ENCODE peak calls at places on chromosomes 2 and 18, in four cellular contexts. N is hepatocyte, X is right lobe of liver, T is astrocyte of the spinal cord. E is an unnamed sample.

GRCh38 chr2:204110250-204111183 is 174.0 kb downstream of the ICOS start:
- DNase-seq in T (peak), N (no peak), X (no peak), E (peak)

GRCh38 chr2:229335877-229336346 is 64.8 kb upstream of the PID1 start:
- DNase-seq in X (no peak), T (no peak), N (no peak), E (no peak)

GRCh38 chr18:47953471-47953931 is 23.0 kb upstream of the SMAD2 start:
- DNase-seq in N (no peak), T (peak), X (no peak), E (peak)

GRCh38 chr18:57209697-57210096 is 62.8 kb downstream of the BOD1L2 start:
- DNase-seq in X (no peak), N (no peak), T (no peak), E (no peak)

GRCh38 chr2:24315669-24316068 is 44.7 kb downstream of the ITSN2 start:
- DNase-seq in N (no peak), X (no peak), T (no peak), E (no peak)

GRCh38 chr2:2057125-2057721 is 273.9 kb downstream of the MYT1L start:
- DNase-seq in N (peak), T (peak), X (peak), E (peak)

GRCh38 chr2:120239488-120240287 is 13.0 kb upstream of the RALB start:
- DNase-seq in N (peak), X (no peak), T (peak), E (peak)

GRCh38 chr2:44997948-44998347 is 11.3 kb downstream of the SIX2 start:
- DNase-seq in N (no peak), T (no peak), X (no peak), E (peak)

GRCh38 chr2:46651363-46652099 is 172.2 kb downstream of the TMEM247 start:
- DNase-seq in N (peak), T (no peak), X (no peak), E (peak)

GRCh38 chr2:232523682-232524597 is 2.0 kb upstream of the CHRND start:
- DNase-seq in X (no peak), T (peak), N (peak), E (peak)

GRCh38 chr2:195404650-195405049 is 252.4 kb upstream of the SLC39A10 start:
- DNase-seq in N (no peak), T (no peak), X (no peak), E (peak)

GRCh38 chr2:201909961-201910361 is 103.6 kb downstream of the CDK15 start:
- DNase-seq in T (peak), X (no peak), N (peak), E (peak)

GRCh38 chr18:23690505-23691068 is 1.3 kb downstream of the LAMA3 start:
- DNase-seq in T (no peak), N (no peak), X (no peak), E (no peak)

GRCh38 chr18:23689031-23689615 is at the start of gene LAMA3:
- DNase-seq in T (peak), N (peak), X (peak), E (peak)

GRCh38 chr18:23688528-23688927 is 725 bp upstream of the LAMA3 start:
- DNase-seq in X (no peak), N (no peak), T (no peak), E (no peak)

GRCh38 chr18:23693849-23694248 is 4.6 kb downstream of the LAMA3 start:
- DNase-seq in T (no peak), X (no peak), N (peak), E (no peak)

DNA sequence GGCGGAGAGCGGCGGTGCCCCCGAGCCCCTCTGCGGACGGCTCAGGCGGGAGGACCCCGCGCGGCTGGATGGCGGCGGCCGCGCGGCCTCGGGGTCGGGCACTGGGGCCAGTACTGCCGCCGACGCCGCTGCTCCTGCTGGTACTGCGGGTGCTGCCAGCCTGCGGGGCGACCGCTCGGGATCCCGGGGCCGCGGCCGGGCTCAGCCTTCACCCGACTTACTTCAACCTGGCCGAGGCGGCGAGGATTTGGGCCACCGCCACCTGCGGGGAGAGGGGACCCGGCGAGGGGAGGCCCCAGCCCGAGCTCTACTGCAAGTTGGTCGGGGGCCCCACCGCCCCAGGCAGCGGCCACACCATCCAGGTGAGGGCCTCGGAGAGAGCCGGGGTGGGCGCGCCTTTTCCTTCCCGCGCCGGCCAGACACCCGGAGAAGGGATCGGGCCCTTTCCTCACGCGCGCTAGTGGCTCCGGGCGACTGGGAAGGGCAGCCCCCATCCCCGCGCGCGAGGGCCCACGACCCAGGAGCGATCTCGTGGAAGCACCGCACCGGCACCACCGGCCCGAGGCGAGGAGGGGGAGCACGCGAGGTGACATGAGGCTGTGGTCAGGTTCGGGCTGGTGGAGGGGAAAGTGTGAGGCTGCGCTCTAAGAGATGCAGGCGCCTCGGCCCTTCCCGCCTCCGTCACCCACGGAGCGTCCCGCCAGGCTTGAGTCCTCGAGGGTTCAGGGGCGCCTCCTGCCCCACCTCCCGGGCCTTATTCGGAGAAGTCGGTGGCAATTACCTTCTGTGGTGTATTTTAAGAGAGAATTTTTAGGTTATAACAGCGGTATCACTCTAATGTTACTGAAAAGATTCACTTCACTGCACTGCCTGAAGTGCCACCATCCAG is 607 bp downstream of the LAMA3 start:
- DNase-seq in X (peak), N (peak), T (no peak), E (no peak)
- H3K4me3 ChIP-seq in X (peak), N (peak), T (peak), E (peak)

DNA sequence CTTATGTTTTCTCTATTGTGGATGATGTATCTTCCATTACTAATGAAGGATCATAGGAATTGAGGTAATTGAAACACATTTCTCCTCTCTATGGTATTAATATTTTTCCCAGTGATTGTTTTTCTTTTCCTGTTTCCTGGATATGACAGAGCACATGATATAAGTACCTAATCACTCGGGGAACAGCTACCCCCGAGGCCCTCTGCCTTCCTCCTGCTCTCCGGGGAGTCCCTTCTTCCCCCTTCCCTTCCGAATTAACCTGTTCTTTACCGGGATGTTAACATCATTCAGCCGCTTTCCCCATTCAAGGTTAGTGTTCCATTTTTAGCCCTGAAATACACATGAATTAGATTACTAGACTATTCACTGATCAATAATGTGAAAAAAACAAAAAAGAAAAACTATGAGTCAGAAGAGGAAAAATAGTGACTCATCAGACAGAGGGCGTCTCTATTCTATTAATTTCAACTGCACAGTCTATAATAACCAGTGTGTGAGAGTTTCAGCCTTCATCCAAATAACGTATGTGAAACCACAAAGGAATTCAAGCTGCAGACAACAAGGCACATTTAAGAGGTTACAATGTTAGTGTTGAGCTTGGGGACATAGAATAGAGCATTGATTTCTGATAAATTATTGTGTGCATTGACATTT is 450.8 kb downstream of the DLGAP1 start:
- DNase-seq in N (no peak), T (peak), X (no peak), E (peak)
- TF ChIP-seq CTCF in N (no peak), T (no peak), X (no peak), E (no peak)

GRCh38 chr2:74441111-74441689 is 537 bp downstream of the RTKN start:
- DNase-seq in N (no peak), T (no peak), X (no peak), E (no peak)

GRCh38 chr2:74438248-74438647 is 3.5 kb downstream of the RTKN start:
- DNase-seq in T (no peak), X (no peak), N (no peak), E (no peak)

GRCh38 chr2:74440378-74441110 is 1.2 kb downstream of the RTKN start:
- DNase-seq in N (peak), X (peak), T (peak), E (peak)

GRCh38 chr2:74440005-74440377 is 1.7 kb downstream of the RTKN start:
- DNase-seq in N (peak), T (peak), X (peak), E (peak)

GRCh38 chr2:74439373-74440004 is 2.2 kb downstream of the RTKN start:
- DNase-seq in N (no peak), T (no peak), X (no peak), E (no peak)
- H3K4me3 ChIP-seq in N (peak), T (peak), X (peak), E (peak)

GRCh38 chr2:56754066-56754615 is 570.4 kb downstream of the CCDC85A start:
- DNase-seq in N (no peak), T (no peak), X (no peak), E (no peak)
- TF ChIP-seq CTCF in N (no peak), T (no peak), X (no peak), E (no peak)

DNA sequence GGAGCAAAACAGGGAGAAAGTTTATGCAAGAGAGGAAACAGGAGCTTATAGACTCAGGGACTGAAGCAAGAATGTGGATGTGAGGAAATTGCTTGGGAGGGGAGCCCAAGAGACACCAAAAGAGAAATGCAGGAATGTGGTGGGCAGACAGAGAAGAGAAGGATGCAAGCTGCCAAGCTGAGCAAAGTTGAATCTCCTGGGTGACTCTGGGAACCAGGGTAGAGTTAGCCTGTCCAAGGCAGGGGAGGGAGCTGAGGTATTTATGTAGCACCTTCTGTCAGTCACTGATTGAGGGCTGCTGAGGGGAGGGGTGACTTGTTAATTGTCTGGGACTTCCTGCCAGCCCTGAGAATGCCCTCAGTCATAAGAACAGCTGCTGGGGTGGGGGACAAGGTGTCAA is 464.3 kb downstream of the NBAS start:
- DNase-seq in T (no peak), X (no peak), N (no peak), E (no peak)
- H3K4me3 ChIP-seq in T (no peak), X (no peak), N (no peak), E (no peak)